ENCODE peak calls at places on chromosomes 3 and 15, in nine cellular contexts. E is heart right ventricle, Z is IMR-90, A is sigmoid colon, M is heart left ventricle, B is aorta, S is hepatocyte, Y is keratinocyte, X is breast epithelium. L is an unnamed sample.

GRCh38 chr15:52019394-52020252 is 604 bp downstream of the MAPK6 start:
- DNase-seq in B (peak; percentile 96), S (peak; percentile 94), Z (peak; percentile 89), E (peak; percentile 81), X (peak; percentile 79), M (peak; percentile 90), Y (no peak), A (peak; percentile 95), L (peak; percentile 92)

GRCh38 chr15:62619105-62619504 is 423.4 kb upstream of the TPM1 start:
- DNase-seq in S (no peak), A (no peak), Z (peak; percentile 18), E (no peak), Y (no peak), B (no peak), X (no peak), M (no peak), L (no peak)

GRCh38 chr15:69595009-69595825 is 142.6 kb downstream of the RPLP1 start:
- DNase-seq in Z (no peak), S (no peak), X (no peak), B (peak; percentile 92), M (peak; percentile 82), Y (no peak), A (peak; percentile 74), E (peak; percentile 78), L (peak; percentile 14)

GRCh38 chr3:37891227-37891626 is 29.5 kb downstream of the CTDSPL start:
- DNase-seq in A (no peak), S (no peak), E (no peak), M (no peak), Y (no peak), X (no peak), Z (no peak), B (no peak), L (no peak)

GRCh38 chr3:53844262-53845102 is 1.7 kb downstream of the CHDH start:
- DNase-seq in S (peak; percentile 50), Y (no peak), E (no peak), B (no peak), M (no peak), Z (no peak), X (no peak), A (no peak), L (peak; percentile 81)

GRCh38 chr3:71102111-71103039 is 481.2 kb downstream of the FOXP1 start:
- DNase-seq in X (no peak), M (no peak), A (no peak), Y (no peak), S (peak; percentile 44), Z (peak; percentile 99), B (no peak), E (no peak), L (no peak)

GRCh38 chr3:98583766-98584165 is 9.6 kb downstream of the CPOX start:
- DNase-seq in A (no peak), Z (no peak), E (no peak), X (no peak), B (no peak), M (no peak), Y (no peak), S (no peak), L (no peak)

GRCh38 chr3:178822722-178823121 is 248.9 kb downstream of the ZMAT3 start:
- DNase-seq in B (no peak), S (no peak), A (no peak), X (no peak), M (no peak), E (no peak), Z (no peak), Y (no peak), L (no peak)

GRCh38 chr3:47057212-47057671 is 77.8 kb downstream of the NBEAL2 start:
- DNase-seq in Y (no peak), M (no peak), E (no peak), A (no peak), X (no peak), Z (peak; percentile 31), S (no peak), B (no peak), L (peak; percentile 11)

GRCh38 chr15:69554321-69554961 is 101.8 kb downstream of the RPLP1 start:
- DNase-seq in M (no peak), X (no peak), Y (no peak), S (peak; percentile 60), Z (peak; percentile 14), E (no peak), B (no peak), A (no peak), L (peak; percentile 78)

GRCh38 chr15:69820819-69821218 is 276.9 kb downstream of the TLE3 start:
- DNase-seq in S (peak; percentile 46), M (no peak), Z (peak; percentile 21), B (no peak), E (no peak), X (no peak), Y (no peak), A (no peak), L (no peak)

GRCh38 chr3:15633766-15634588 is 32.4 kb downstream of the BTD start:
- DNase-seq in A (no peak), Y (no peak), X (no peak), M (no peak), E (no peak), Z (peak; percentile 47), S (no peak), B (no peak), L (no peak)

GRCh38 chr15:71788646-71789579 is 21.4 kb upstream of the NR2E3 start:
- DNase-seq in A (no peak), M (no peak), X (no peak), S (peak; percentile 56), Z (no peak), B (no peak), Y (no peak), E (no peak), L (peak; percentile 72)

GRCh38 chr3:48372377-48372770 is 355 bp downstream of the FBXW12 start:
- DNase-seq in A (no peak), B (no peak), S (no peak), Z (no peak), M (no peak), X (no peak), Y (no peak), E (no peak), L (no peak)

GRCh38 chr3:145798005-145798404 is 363.0 kb downstream of the PLOD2 start:
- DNase-seq in A (no peak), S (no peak), X (no peak), B (no peak), M (no peak), E (no peak), Y (no peak), Z (no peak), L (no peak)

GRCh38 chr15:57785039-57785438 is 78.5 kb downstream of the POLR2M start:
- DNase-seq in X (no peak), B (no peak), M (no peak), Z (no peak), A (no peak), S (no peak), Y (no peak), E (no peak), L (no peak)

GRCh38 chr3:127141921-127142730 is 50.8 kb upstream of the PRR23E start:
- DNase-seq in S (peak; percentile 88), X (no peak), A (peak; percentile 39), M (no peak), Y (no peak), B (no peak), E (no peak), Z (no peak), L (peak; percentile 92)

GRCh38 chr3:126677862-126678549 is 23.1 kb upstream of the TXNRD3 start:
- DNase-seq in Y (no peak), M (no peak), S (no peak), A (no peak), X (no peak), Z (no peak), B (no peak), E (no peak), L (no peak)

GRCh38 chr3:32423956-32424558 is 32.4 kb downstream of the CMTM7 start:
- DNase-seq in E (no peak), Z (no peak), A (no peak), M (no peak), Y (no peak), B (no peak), S (no peak), X (no peak), L (peak; percentile 36)

GRCh38 chr3:44915702-44916438 is 41.5 kb downstream of the TGM4 start:
- DNase-seq in Y (no peak), M (no peak), A (no peak), E (no peak), X (no peak), Z (peak; percentile 25), B (no peak), S (no peak), L (no peak)

GRCh38 chr3:46261926-46262594 is 19.8 kb downstream of the CCR3 start:
- DNase-seq in X (no peak), Y (no peak), A (no peak), M (no peak), E (no peak), Z (peak; percentile 4), S (no peak), B (no peak), L (peak; percentile 34)

GRCh38 chr15:81301815-81302399 is 22.0 kb downstream of the STARD5 start:
- DNase-seq in S (no peak), A (no peak), B (no peak), M (no peak), Z (no peak), X (no peak), Y (no peak), E (no peak), L (no peak)

GRCh38 chr3:196163687-196164493 is 47.3 kb downstream of the ZDHHC19 start:
- DNase-seq in E (peak; percentile 46), M (no peak), S (no peak), Z (no peak), X (no peak), A (no peak), B (no peak), Y (no peak), L (peak; percentile 61)

GRCh38 chr3:165507060-165507459 is 310.9 kb upstream of the SLITRK3 start:
- DNase-seq in B (no peak), E (no peak), Z (no peak), X (no peak), A (no peak), S (no peak), M (no peak), Y (no peak), L (no peak)
- H3K4me1 ChIP-seq in B (no peaks in the 10 kb centered on the region), E (no peaks in the 10 kb centered on the region), Z (no peaks in the 10 kb centered on the region), X (no peaks in the 10 kb centered on the region), A (no peaks in the 10 kb centered on the region), S (peaks cover 11% of the 10 kb centered on the region), M (no peaks in the 10 kb centered on the region), Y (no peaks in the 10 kb centered on the region), L (peaks cover 4% of the 10 kb centered on the region)

GRCh38 chr3:170226426-170226960 is 4.3 kb downstream of the PRKCI start:
- DNase-seq in B (no peak), Y (no peak), E (no peak), M (no peak), X (no peak), Z (peak; percentile 51), A (no peak), S (no peak), L (no peak)
- H3K4me3 ChIP-seq in B (no peak overlapping the region), Y (no peak overlapping the region), E (no peak overlapping the region), M (no peak overlapping the region), X (no peak overlapping the region), Z (no peak overlapping the region), A (no peak overlapping the region), S (no peak overlapping the region), L (no peak overlapping the region)

GRCh38 chr3:168248383-168249047 is 152.8 kb upstream of the GOLIM4 start:
- DNase-seq in S (peak; percentile 59), B (peak; percentile 76), X (no peak), M (peak; percentile 57), Y (no peak), E (peak; percentile 36), Z (peak; percentile 47), A (no peak), L (no peak)
- H3K27ac ChIP-seq in S (no peak overlapping the region), B (no peak overlapping the region), X (no peak overlapping the region), M (no peak overlapping the region), Y (no peak overlapping the region), E (no peak overlapping the region), Z (peak overlapping the region; percentile 62), A (peak overlapping the region; percentile 74), L (no peak overlapping the region)

GRCh38 chr3:4979401-4980228 is at the start of gene BHLHE40:
- DNase-seq in S (peak; percentile 39), E (no peak), B (no peak), Z (no peak), M (no peak), X (peak; percentile 44), Y (no peak), A (no peak), L (peak; percentile 26)
- H3K4me1 ChIP-seq in S (peaks cover 17% of the 10 kb centered on the region), E (peaks cover 12% of the 10 kb centered on the region), B (no peaks in the 10 kb centered on the region), Z (peaks cover 23% of the 10 kb centered on the region), M (peaks cover 44% of the 10 kb centered on the region), X (peaks cover 6% of the 10 kb centered on the region), Y (peaks cover 37% of the 10 kb centered on the region), A (peaks cover 46% of the 10 kb centered on the region), L (peaks cover 17% of the 10 kb centered on the region)

L was measured in small intestine.